ENCODE peak calls at places on chromosomes 5 and 9, in four cellular contexts. One of them, this sample, is unnamed.

GRCh38 chr9:124855944-124856773 is 2.9 kb downstream of the WDR38 start:
- DNase-seq in LoVo: peak
- DNase-seq in ELF-1: peak
- DNase-seq in D341Med: peak
- DNase-seq in this sample: no peak

GRCh38 chr5:71740015-71740753 is 21.1 kb downstream of the CARTPT start:
- DNase-seq in LoVo: no peak
- DNase-seq in ELF-1: no peak
- DNase-seq in D341Med: no peak
- DNase-seq in this sample: no peak

GRCh38 chr5:100777680-100778281 is 125.3 kb downstream of the ST8SIA4 start:
- DNase-seq in LoVo: peak
- DNase-seq in ELF-1: no peak
- DNase-seq in D341Med: no peak
- DNase-seq in this sample: peak

GRCh38 chr9:129703667-129704355 is 38.4 kb downstream of the PRRX2 start:
- DNase-seq in LoVo: no peak
- DNase-seq in ELF-1: no peak
- DNase-seq in D341Med: no peak
- DNase-seq in this sample: no peak

GRCh38 chr9:4020747-4021296 is 279.0 kb downstream of the GLIS3 start:
- DNase-seq in LoVo: no peak
- DNase-seq in ELF-1: no peak
- DNase-seq in D341Med: no peak
- DNase-seq in this sample: no peak

GRCh38 chr9:71965403-71965802 is 54.0 kb downstream of the C9orf85 start:
- DNase-seq in LoVo: no peak
- DNase-seq in ELF-1: no peak
- DNase-seq in D341Med: no peak
- DNase-seq in this sample: no peak

GRCh38 chr9:4147476-4148214 is 152.2 kb downstream of the GLIS3 start:
- DNase-seq in LoVo: no peak
- DNase-seq in ELF-1: no peak
- DNase-seq in D341Med: no peak
- DNase-seq in this sample: no peak

GRCh38 chr5:88509403-88509802 is 240.8 kb upstream of the TMEM161B start:
- DNase-seq in LoVo: no peak
- DNase-seq in ELF-1: no peak
- DNase-seq in D341Med: peak
- DNase-seq in this sample: no peak

GRCh38 chr9:38393128-38393809 is 767 bp downstream of the ALDH1B1 start:
- DNase-seq in LoVo: no peak
- DNase-seq in ELF-1: no peak
- DNase-seq in D341Med: no peak
- DNase-seq in this sample: no peak

GRCh38 chr5:34687269-34688011 is 31.3 kb downstream of the RAI14 start:
- DNase-seq in LoVo: no peak
- DNase-seq in ELF-1: no peak
- DNase-seq in D341Med: no peak
- DNase-seq in this sample: peak

GRCh38 chr5:15260347-15261278 is 239.4 kb upstream of the FBXL7 start:
- DNase-seq in LoVo: no peak
- DNase-seq in ELF-1: no peak
- DNase-seq in D341Med: no peak
- DNase-seq in this sample: no peak

GRCh38 chr9:86732514-86732913 is 214.8 kb downstream of the GAS1 start:
- DNase-seq in LoVo: no peak
- DNase-seq in ELF-1: no peak
- DNase-seq in D341Med: no peak
- DNase-seq in this sample: peak

GRCh38 chr5:159104759-159105317 is 5.1 kb upstream of the EBF1 start:
- DNase-seq in LoVo: no peak
- DNase-seq in ELF-1: no peak
- DNase-seq in D341Med: no peak
- DNase-seq in this sample: no peak

GRCh38 chr5:124630767-124631704 is 115.4 kb downstream of the ZNF608 start:
- DNase-seq in LoVo: no peak
- DNase-seq in ELF-1: no peak
- DNase-seq in D341Med: no peak
- DNase-seq in this sample: no peak